ENCODE peak calls at places on chromosome X, in ten cellular contexts. J is astrocyte of the spinal cord, Q is tibial artery, S is fibroblast of pulmonary artery, V is A549, G is transverse colon, Z is adrenal gland, T is GM06990, F is cardiac muscle cell, U is uterus. E is an unnamed sample.

GRCh38 chrX:152663086-152663485 is 25.4 kb downstream of the GABRQ start:
- DNase-seq in F (no peak), G (no peak), S (no peak), Q (no peak), U (no peak), V (no peak), T (no peak), J (no peak), Z (no peak), E (no peak)

GRCh38 chrX:134480061-134480460 is 20.1 kb downstream of the HPRT1 start:
- DNase-seq in J (no peak), G (no peak), Z (no peak), S (peak; percentile 40), F (peak; percentile 28), U (no peak), V (no peak), T (no peak), Q (no peak), E (no peak)

GRCh38 chrX:36978886-36979285 is 29.3 kb upstream of the FAM47C start:
- DNase-seq in Z (no peak), T (no peak), Q (no peak), G (no peak), U (no peak), V (no peak), F (peak; percentile 3), J (peak; percentile 59), S (no peak), E (no peak)

GRCh38 chrX:115408736-115409390 is 119.3 kb downstream of the LUZP4 start:
- DNase-seq in G (no peak), F (peak; percentile 78), S (peak; percentile 42), U (no peak), V (no peak), Z (peak; percentile 9), T (no peak), Q (no peak), J (peak; percentile 29), E (no peak)

GRCh38 chrX:79231662-79232061 is 87.2 kb downstream of the GPR174 start:
- DNase-seq in F (no peak), J (no peak), Z (no peak), S (no peak), Q (no peak), V (no peak), U (no peak), T (no peak), G (no peak), E (no peak)

GRCh38 chrX:85922821-85923220 is 124.5 kb downstream of the CHM start:
- DNase-seq in Q (no peak), U (no peak), S (peak; percentile 53), G (no peak), Z (peak; percentile 2), F (peak; percentile 40), V (no peak), T (no peak), J (peak; percentile 34), E (no peak)

GRCh38 chrX:259692-260355 is 21.4 kb upstream of the PLCXD1 start:
- DNase-seq in F (no peak), U (no peak), G (no peak), S (no peak), Z (no peak), T (no peak), V (peak; percentile 36), Q (no peak), J (no peak), E (no peak)

GRCh38 chrX:38803286-38803608 is 2.0 kb downstream of the MID1IP1 start:
- DNase-seq in J (no peak), S (no peak), Z (no peak), U (no peak), G (no peak), Q (no peak), F (no peak), T (no peak), V (no peak), E (no peak)

GRCh38 chrX:78958419-78959116 is 13.4 kb downstream of the P2RY10 start:
- DNase-seq in V (no peak), G (no peak), T (no peak), Q (no peak), F (no peak), Z (no peak), J (no peak), U (no peak), S (no peak), E (no peak)

GRCh38 chrX:40076750-40077149 is 21.0 kb downstream of the BCOR start:
- DNase-seq in F (peak; percentile 54), S (no peak), Z (no peak), T (no peak), U (no peak), J (no peak), G (no peak), Q (no peak), V (no peak), E (no peak)
- TF ChIP-seq CTCF in F (no peak), S (no peak), Z (no peak), T (no peak), U (no peak), J (no peak), G (no peak), Q (no peak), V (no peak), E (no peak)

GRCh38 chrX:118350221-118350620 is 4.3 kb downstream of the WDR44 start:
- DNase-seq in Q (no peak), F (peak; percentile 41), G (no peak), U (no peak), T (no peak), Z (no peak), J (no peak), V (no peak), S (no peak), E (no peak)
- H3K4me3 ChIP-seq in Q (no peak overlapping the region), F (no peak overlapping the region), G (no peak overlapping the region), U (no peak overlapping the region), T (peak overlapping the region; percentile 14), Z (no peak overlapping the region), J (no peak overlapping the region), V (no peak overlapping the region), S (peak overlapping the region; percentile 31), E (no peak overlapping the region)

GRCh38 chrX:68822641-68823410 is 6.0 kb upstream of the EFNB1 start:
- DNase-seq in F (peak; percentile 81), V (peak; percentile 36), J (peak; percentile 40), T (no peak), Q (peak; percentile 48), G (no peak), Z (peak; percentile 50), U (peak; percentile 45), S (peak; percentile 72), E (no peak)
- TF ChIP-seq CTCF in F (peak; percentile 65), V (peak; percentile 61), J (peak; percentile 65), T (peak; percentile 64), Q (peak; percentile 48), G (peak; percentile 49), Z (peak; percentile 33), U (peak; percentile 55), S (peak; percentile 70), E (peak; percentile 41)

GRCh38 chrX:64885850-64886249 is 90.4 kb downstream of the ZC4H2 start:
- DNase-seq in J (no peak), V (no peak), F (no peak), Q (no peak), T (no peak), U (no peak), G (peak; percentile 11), S (no peak), Z (peak; percentile 3), E (no peak)
- H3K4me3 ChIP-seq in J (no peak overlapping the region), V (no peak overlapping the region), F (no peak overlapping the region), Q (no peak overlapping the region), T (no peak overlapping the region), U (no peak overlapping the region), G (no peak overlapping the region), S (no peak overlapping the region), Z (no peak overlapping the region), E (no peak overlapping the region)